ENCODE peak calls at places on chromosomes 7 and 10, in nine cellular contexts. One of them, this sample, is unnamed.

GRCh38 chr7:102393467-102393866 is 2.7 kb upstream of the PRKRIP1 start:
- DNase-seq in neuronal stem cell: no peak
- DNase-seq in effector memory CD4-positive, alpha-beta T cell: no peak
- DNase-seq in upper lobe of right lung: no peak
- DNase-seq in SJSA1: no peak
- DNase-seq in CD4-positive, alpha-beta T cell: no peak
- DNase-seq in tibial nerve: no peak
- DNase-seq in body of pancreas: no peak
- DNase-seq in aorta: no peak
- DNase-seq in this sample: no peak

GRCh38 chr7:94414481-94414880 is 19.8 kb downstream of the COL1A2 start:
- DNase-seq in neuronal stem cell: no peak
- DNase-seq in effector memory CD4-positive, alpha-beta T cell: no peak
- DNase-seq in upper lobe of right lung: no peak
- DNase-seq in SJSA1: no peak
- DNase-seq in CD4-positive, alpha-beta T cell: no peak
- DNase-seq in tibial nerve: no peak
- DNase-seq in body of pancreas: no peak
- DNase-seq in aorta: no peak
- DNase-seq in this sample: no peak

GRCh38 chr7:100607111-100607510 is 4.9 kb downstream of the PCOLCE start:
- DNase-seq in neuronal stem cell: no peak
- DNase-seq in effector memory CD4-positive, alpha-beta T cell: no peak
- DNase-seq in upper lobe of right lung: no peak
- DNase-seq in SJSA1: no peak
- DNase-seq in CD4-positive, alpha-beta T cell: no peak
- DNase-seq in tibial nerve: no peak
- DNase-seq in body of pancreas: no peak
- DNase-seq in aorta: no peak
- DNase-seq in this sample: no peak

GRCh38 chr7:115054478-115055122 is 132.7 kb downstream of the MDFIC start:
- DNase-seq in neuronal stem cell: no peak
- DNase-seq in effector memory CD4-positive, alpha-beta T cell: no peak
- DNase-seq in upper lobe of right lung: no peak
- DNase-seq in SJSA1: no peak
- DNase-seq in CD4-positive, alpha-beta T cell: no peak
- DNase-seq in tibial nerve: no peak
- DNase-seq in body of pancreas: no peak
- DNase-seq in aorta: no peak
- DNase-seq in this sample: no peak

GRCh38 chr7:111853231-111853990 is 291.1 kb upstream of the IMMP2L start:
- DNase-seq in neuronal stem cell: no peak
- DNase-seq in effector memory CD4-positive, alpha-beta T cell: no peak
- DNase-seq in upper lobe of right lung: no peak
- DNase-seq in SJSA1: no peak
- DNase-seq in CD4-positive, alpha-beta T cell: no peak
- DNase-seq in tibial nerve: no peak
- DNase-seq in body of pancreas: no peak
- DNase-seq in aorta: no peak
- DNase-seq in this sample: peak; percentile 27

GRCh38 chr7:2958416-2959342 is 85.0 kb downstream of the CARD11 start:
- DNase-seq in neuronal stem cell: no peak
- DNase-seq in effector memory CD4-positive, alpha-beta T cell: no peak
- DNase-seq in upper lobe of right lung: peak; percentile 30
- DNase-seq in SJSA1: no peak
- DNase-seq in CD4-positive, alpha-beta T cell: no peak
- DNase-seq in tibial nerve: no peak
- DNase-seq in body of pancreas: no peak
- DNase-seq in aorta: peak; percentile 21
- DNase-seq in this sample: no peak

GRCh38 chr7:77444123-77444522 is 28.0 kb upstream of the GSAP start:
- DNase-seq in neuronal stem cell: no peak
- DNase-seq in effector memory CD4-positive, alpha-beta T cell: no peak
- DNase-seq in upper lobe of right lung: no peak
- DNase-seq in SJSA1: no peak
- DNase-seq in CD4-positive, alpha-beta T cell: no peak
- DNase-seq in tibial nerve: no peak
- DNase-seq in body of pancreas: no peak
- DNase-seq in aorta: no peak
- DNase-seq in this sample: no peak

GRCh38 chr7:64874562-64875250 is 28.4 kb upstream of the ZNF273 start:
- DNase-seq in neuronal stem cell: no peak
- DNase-seq in effector memory CD4-positive, alpha-beta T cell: no peak
- DNase-seq in upper lobe of right lung: no peak
- DNase-seq in SJSA1: peak; percentile 23
- DNase-seq in CD4-positive, alpha-beta T cell: no peak
- DNase-seq in tibial nerve: no peak
- DNase-seq in body of pancreas: no peak
- DNase-seq in aorta: no peak
- DNase-seq in this sample: no peak

GRCh38 chr10:48476279-48476982 is 128.4 kb downstream of the ARHGAP22 start:
- DNase-seq in neuronal stem cell: no peak
- DNase-seq in effector memory CD4-positive, alpha-beta T cell: no peak
- DNase-seq in upper lobe of right lung: peak; percentile 35
- DNase-seq in SJSA1: peak; percentile 18
- DNase-seq in CD4-positive, alpha-beta T cell: no peak
- DNase-seq in tibial nerve: no peak
- DNase-seq in body of pancreas: no peak
- DNase-seq in aorta: no peak
- DNase-seq in this sample: peak; percentile 73

GRCh38 chr7:116317907-116318306 is 107.6 kb downstream of the TES start:
- DNase-seq in neuronal stem cell: no peak
- DNase-seq in effector memory CD4-positive, alpha-beta T cell: no peak
- DNase-seq in upper lobe of right lung: no peak
- DNase-seq in SJSA1: no peak
- DNase-seq in CD4-positive, alpha-beta T cell: no peak
- DNase-seq in tibial nerve: no peak
- DNase-seq in body of pancreas: no peak
- DNase-seq in aorta: no peak
- DNase-seq in this sample: no peak

GRCh38 chr10:130744631-130745030 is 566.9 kb downstream of the TCERG1L start:
- DNase-seq in neuronal stem cell: no peak
- DNase-seq in effector memory CD4-positive, alpha-beta T cell: no peak
- DNase-seq in upper lobe of right lung: peak; percentile 7
- DNase-seq in SJSA1: no peak
- DNase-seq in CD4-positive, alpha-beta T cell: no peak
- DNase-seq in tibial nerve: no peak
- DNase-seq in body of pancreas: no peak
- DNase-seq in aorta: no peak
- DNase-seq in this sample: no peak

GRCh38 chr7:74101061-74101681 is 17.6 kb downstream of the LIMK1 start:
- DNase-seq in neuronal stem cell: no peak
- DNase-seq in effector memory CD4-positive, alpha-beta T cell: no peak
- DNase-seq in upper lobe of right lung: no peak
- DNase-seq in SJSA1: no peak
- DNase-seq in CD4-positive, alpha-beta T cell: no peak
- DNase-seq in tibial nerve: no peak
- DNase-seq in body of pancreas: no peak
- DNase-seq in aorta: no peak
- DNase-seq in this sample: no peak

GRCh38 chr7:132352774-132353173 is 223.5 kb downstream of the PLXNA4 start:
- DNase-seq in neuronal stem cell: no peak
- DNase-seq in effector memory CD4-positive, alpha-beta T cell: no peak
- DNase-seq in upper lobe of right lung: no peak
- DNase-seq in SJSA1: no peak
- DNase-seq in CD4-positive, alpha-beta T cell: no peak
- DNase-seq in tibial nerve: no peak
- DNase-seq in body of pancreas: no peak
- DNase-seq in aorta: no peak
- DNase-seq in this sample: no peak

GRCh38 chr10:123517376-123517775 is 148.8 kb upstream of the GPR26 start:
- DNase-seq in neuronal stem cell: no peak
- DNase-seq in effector memory CD4-positive, alpha-beta T cell: no peak
- DNase-seq in upper lobe of right lung: no peak
- DNase-seq in SJSA1: no peak
- DNase-seq in CD4-positive, alpha-beta T cell: no peak
- DNase-seq in tibial nerve: no peak
- DNase-seq in body of pancreas: no peak
- DNase-seq in aorta: no peak
- DNase-seq in this sample: no peak

GRCh38 chr10:1205450-1206030 is 149.4 kb downstream of the WDR37 start:
- DNase-seq in neuronal stem cell: no peak
- DNase-seq in effector memory CD4-positive, alpha-beta T cell: no peak
- DNase-seq in upper lobe of right lung: peak; percentile 60
- DNase-seq in SJSA1: peak; percentile 43
- DNase-seq in CD4-positive, alpha-beta T cell: no peak
- DNase-seq in tibial nerve: no peak
- DNase-seq in body of pancreas: no peak
- DNase-seq in aorta: no peak
- DNase-seq in this sample: no peak

GRCh38 chr7:112481337-112481736 is 546 bp downstream of the LSMEM1 start:
- DNase-seq in neuronal stem cell: no peak
- DNase-seq in effector memory CD4-positive, alpha-beta T cell: no peak
- DNase-seq in upper lobe of right lung: no peak
- DNase-seq in SJSA1: no peak
- DNase-seq in CD4-positive, alpha-beta T cell: no peak
- DNase-seq in tibial nerve: no peak
- DNase-seq in body of pancreas: no peak
- DNase-seq in aorta: no peak
- DNase-seq in this sample: no peak

DNA sequence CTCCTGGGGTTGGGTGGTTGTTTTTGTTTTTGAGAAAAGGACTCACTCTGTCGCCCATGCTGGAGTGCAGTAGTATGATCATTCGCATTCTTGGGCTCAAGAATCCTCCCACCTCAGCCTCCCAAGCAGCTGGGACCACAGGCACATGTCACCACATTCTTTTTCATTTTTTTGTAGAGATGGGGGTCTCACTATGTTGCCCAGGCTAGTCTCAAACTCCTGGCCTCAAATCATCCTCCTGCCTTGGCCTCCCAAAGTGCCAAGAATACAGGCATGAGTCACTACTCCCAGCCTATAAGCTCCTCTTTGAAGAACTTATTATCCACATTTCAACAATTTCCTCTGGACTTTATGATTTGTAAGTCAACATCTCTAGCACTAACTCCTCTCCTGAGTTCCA is 102.7 kb downstream of the KMT2C start:
- DNase-seq in neuronal stem cell: no peak
- DNase-seq in effector memory CD4-positive, alpha-beta T cell: no peak
- DNase-seq in upper lobe of right lung: no peak
- DNase-seq in SJSA1: no peak
- DNase-seq in CD4-positive, alpha-beta T cell: no peak
- DNase-seq in tibial nerve: no peak
- DNase-seq in body of pancreas: no peak
- DNase-seq in aorta: no peak
- DNase-seq in this sample: no peak
- H3K27ac ChIP-seq in neuronal stem cell: no peak overlapping the region
- H3K27ac ChIP-seq in effector memory CD4-positive, alpha-beta T cell: no peak overlapping the region
- H3K27ac ChIP-seq in upper lobe of right lung: no peak overlapping the region
- H3K27ac ChIP-seq in SJSA1: no peak overlapping the region
- H3K27ac ChIP-seq in CD4-positive, alpha-beta T cell: no peak overlapping the region
- H3K27ac ChIP-seq in tibial nerve: no peak overlapping the region
- H3K27ac ChIP-seq in body of pancreas: no peak overlapping the region
- H3K27ac ChIP-seq in aorta: no peak overlapping the region
- H3K27ac ChIP-seq in this sample: no peak overlapping the region

GRCh38 chr7:10121641-10122040 is 852.0 kb upstream of the PHF14 start:
- DNase-seq in neuronal stem cell: peak; percentile 12
- DNase-seq in effector memory CD4-positive, alpha-beta T cell: no peak
- DNase-seq in upper lobe of right lung: no peak
- DNase-seq in SJSA1: no peak
- DNase-seq in CD4-positive, alpha-beta T cell: no peak
- DNase-seq in tibial nerve: no peak
- DNase-seq in body of pancreas: no peak
- DNase-seq in aorta: no peak
- DNase-seq in this sample: no peak

GRCh38 chr7:10117815-10118214 is 855.9 kb upstream of the PHF14 start:
- DNase-seq in neuronal stem cell: no peak
- DNase-seq in effector memory CD4-positive, alpha-beta T cell: no peak
- DNase-seq in upper lobe of right lung: no peak
- DNase-seq in SJSA1: no peak
- DNase-seq in CD4-positive, alpha-beta T cell: no peak
- DNase-seq in tibial nerve: no peak
- DNase-seq in body of pancreas: no peak
- DNase-seq in aorta: no peak
- DNase-seq in this sample: no peak

DNA sequence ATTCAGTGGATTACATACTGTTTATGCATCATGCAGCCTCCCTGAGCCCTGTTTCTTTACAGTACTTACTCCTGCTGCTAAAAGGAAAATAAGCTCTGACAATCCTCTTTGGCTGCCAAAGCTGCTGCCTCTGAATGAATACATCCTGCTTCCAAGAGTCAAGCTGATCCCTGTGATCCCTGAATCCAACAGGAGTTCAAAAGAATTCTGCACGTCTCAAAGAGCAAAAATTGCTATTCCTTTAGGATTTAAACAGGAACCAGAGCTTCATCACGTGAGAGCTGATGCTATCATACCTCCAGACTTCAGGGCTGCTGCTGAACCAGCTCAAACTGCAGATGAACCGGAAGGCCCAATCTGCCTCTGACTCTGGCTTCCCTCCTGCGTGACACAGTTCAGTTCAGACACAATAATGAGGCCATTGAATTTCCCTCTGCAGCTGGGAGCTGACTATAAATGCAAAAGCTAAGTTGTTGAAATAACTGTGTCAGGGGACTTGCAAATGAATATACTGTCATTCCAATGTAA is 851.0 kb upstream of the PHF14 start:
- DNase-seq in neuronal stem cell: peak; percentile 20
- DNase-seq in effector memory CD4-positive, alpha-beta T cell: no peak
- DNase-seq in upper lobe of right lung: no peak
- DNase-seq in SJSA1: no peak
- DNase-seq in CD4-positive, alpha-beta T cell: no peak
- DNase-seq in tibial nerve: no peak
- DNase-seq in body of pancreas: no peak
- DNase-seq in aorta: no peak
- DNase-seq in this sample: peak; percentile 78
- H3K27ac ChIP-seq in neuronal stem cell: peak overlapping the region; percentile 81
- H3K27ac ChIP-seq in effector memory CD4-positive, alpha-beta T cell: no peak overlapping the region
- H3K27ac ChIP-seq in upper lobe of right lung: no peak overlapping the region
- H3K27ac ChIP-seq in SJSA1: no peak overlapping the region
- H3K27ac ChIP-seq in CD4-positive, alpha-beta T cell: no peak overlapping the region
- H3K27ac ChIP-seq in tibial nerve: no peak overlapping the region
- H3K27ac ChIP-seq in body of pancreas: no peak overlapping the region
- H3K27ac ChIP-seq in aorta: no peak overlapping the region
- H3K27ac ChIP-seq in this sample: peak overlapping the region; percentile 55

GRCh38 chr7:26525413-26526287 is 234.0 kb downstream of the SNX10 start:
- DNase-seq in neuronal stem cell: no peak
- DNase-seq in effector memory CD4-positive, alpha-beta T cell: no peak
- DNase-seq in upper lobe of right lung: no peak
- DNase-seq in SJSA1: no peak
- DNase-seq in CD4-positive, alpha-beta T cell: no peak
- DNase-seq in tibial nerve: no peak
- DNase-seq in body of pancreas: no peak
- DNase-seq in aorta: no peak
- DNase-seq in this sample: no peak
- H3K27ac ChIP-seq in neuronal stem cell: no peak overlapping the region
- H3K27ac ChIP-seq in effector memory CD4-positive, alpha-beta T cell: no peak overlapping the region
- H3K27ac ChIP-seq in upper lobe of right lung: no peak overlapping the region
- H3K27ac ChIP-seq in SJSA1: no peak overlapping the region
- H3K27ac ChIP-seq in CD4-positive, alpha-beta T cell: no peak overlapping the region
- H3K27ac ChIP-seq in tibial nerve: no peak overlapping the region
- H3K27ac ChIP-seq in body of pancreas: no peak overlapping the region
- H3K27ac ChIP-seq in aorta: no peak overlapping the region
- H3K27ac ChIP-seq in this sample: no peak overlapping the region

DNA sequence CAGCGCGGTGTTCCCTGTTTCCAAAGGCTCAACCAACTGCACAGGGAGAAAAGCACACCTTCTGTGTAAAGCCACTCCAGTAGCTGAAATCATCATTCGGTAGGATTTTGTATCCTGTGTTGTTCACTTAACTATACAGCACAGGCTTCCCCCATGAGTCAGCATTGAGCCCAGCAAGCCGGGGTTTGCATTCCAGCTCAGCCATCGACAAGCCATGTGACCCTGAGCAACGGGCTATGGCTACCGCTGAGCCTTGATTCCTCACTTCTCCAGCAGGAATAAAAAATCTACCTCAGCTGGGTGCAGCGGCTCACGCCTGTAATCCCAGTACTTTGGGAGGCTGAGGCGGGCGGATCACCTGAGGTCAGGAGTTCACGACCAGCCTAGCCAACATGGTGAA is 44.1 kb upstream of the ATP6V0A4 start:
- DNase-seq in neuronal stem cell: no peak
- DNase-seq in effector memory CD4-positive, alpha-beta T cell: no peak
- DNase-seq in upper lobe of right lung: no peak
- DNase-seq in SJSA1: peak; percentile 58
- DNase-seq in CD4-positive, alpha-beta T cell: no peak
- DNase-seq in tibial nerve: no peak
- DNase-seq in body of pancreas: no peak
- DNase-seq in aorta: no peak
- DNase-seq in this sample: peak; percentile 23
- H3K27ac ChIP-seq in neuronal stem cell: no peak overlapping the region
- H3K27ac ChIP-seq in effector memory CD4-positive, alpha-beta T cell: no peak overlapping the region
- H3K27ac ChIP-seq in upper lobe of right lung: no peak overlapping the region
- H3K27ac ChIP-seq in SJSA1: no peak overlapping the region
- H3K27ac ChIP-seq in CD4-positive, alpha-beta T cell: no peak overlapping the region
- H3K27ac ChIP-seq in tibial nerve: no peak overlapping the region
- H3K27ac ChIP-seq in body of pancreas: no peak overlapping the region
- H3K27ac ChIP-seq in aorta: no peak overlapping the region
- H3K27ac ChIP-seq in this sample: no peak overlapping the region

This sample was measured in WERI-Rb-1.